ENCODE peak calls at places on chromosomes 1 and 21, in seven cellular contexts. G is iPS DF 6.9; X is dorsolateral prefrontal cortex; U is stimulated activated CD4-positive, alpha-beta T cell treated with anti-CD3 and anti-CD28 coated beads, Interleukin-12 subunit alpha, Interleukin-12 subunit beta, amount 100 ng/mL, for 48 hours; J is endodermal cell; S is cardiac muscle cell; B is activated T-cell treated with anti-CD3 and anti-CD28 coated beads for 1 hour. I is an unnamed sample.

GRCh38 chr1:180112091-180112490 is 42.6 kb upstream of the QSOX1 start:
- DNase-seq in G (no peak), J (no peak), B (no peak), S (no peak), X (no peak), U (no peak), I (no peak)

GRCh38 chr1:40909281-40909680 is 47.1 kb upstream of the CITED4 start:
- DNase-seq in G (no peak), B (no peak), S (no peak), X (no peak), U (no peak), J (no peak), I (no peak)

GRCh38 chr1:51728611-51729155 is 111.8 kb downstream of the OSBPL9 start:
- DNase-seq in G (no peak), U (no peak), B (no peak), S (no peak), J (peak), X (no peak), I (no peak)

GRCh38 chr1:68173283-68174172 is 58.8 kb downstream of the WLS start:
- DNase-seq in U (no peak), S (peak), G (no peak), B (no peak), X (no peak), J (no peak), I (no peak)

GRCh38 chr21:39911286-39911685 is 44.0 kb downstream of the PCP4 start:
- DNase-seq in S (no peak), G (no peak), U (no peak), J (peak), X (no peak), B (no peak), I (no peak)

GRCh38 chr1:24321712-24322635 is 2.8 kb downstream of the GRHL3 start:
- DNase-seq in J (peak), B (peak), G (no peak), X (no peak), U (peak), S (peak), I (no peak)

GRCh38 chr21:17802568-17802967 is 16.6 kb downstream of the C21orf91 start:
- DNase-seq in U (no peak), S (peak), B (no peak), X (no peak), G (no peak), J (no peak), I (no peak)

GRCh38 chr1:231781887-231782286 is 155.3 kb downstream of the DISC1 start:
- DNase-seq in X (no peak), J (no peak), S (peak), U (no peak), B (no peak), G (no peak), I (no peak)

GRCh38 chr1:172719694-172720138 is 60.8 kb downstream of the FASLG start:
- DNase-seq in U (no peak), X (no peak), G (no peak), B (no peak), J (peak), S (peak), I (peak)

GRCh38 chr1:8189931-8190483 is 127.9 kb upstream of the SLC45A1 start:
- DNase-seq in X (no peak), S (no peak), G (no peak), U (no peak), B (no peak), J (no peak), I (no peak)

GRCh38 chr1:41108696-41109284 is 87.3 kb upstream of the SLFNL1 start:
- DNase-seq in B (no peak), S (peak), U (no peak), G (no peak), X (no peak), J (no peak), I (no peak)

GRCh38 chr1:23483327-23484252 is at the start of gene ASAP3:
- DNase-seq in J (peak), S (peak), U (no peak), B (no peak), G (no peak), X (no peak), I (no peak)

GRCh38 chr1:19375621-19376020 is 63.5 kb downstream of the SLC66A1 start:
- DNase-seq in S (peak), B (no peak), G (no peak), X (no peak), U (no peak), J (no peak), I (no peak)

GRCh38 chr1:101136739-101137138 is 100.1 kb upstream of the S1PR1 start:
- DNase-seq in G (no peak), U (no peak), X (no peak), S (peak), B (no peak), J (no peak), I (no peak)

GRCh38 chr1:169829671-169830070 is 35.0 kb upstream of the METTL18 start:
- DNase-seq in B (no peak), J (no peak), X (no peak), S (no peak), U (no peak), G (no peak), I (no peak)

GRCh38 chr1:207861442-207862177 is 49.3 kb downstream of the CD34 start:
- DNase-seq in J (peak), S (no peak), B (no peak), G (no peak), U (no peak), X (no peak), I (no peak)

I was measured in NCI-H460.